ENCODE peak calls at places on chromosomes 16 and 17, in nine cellular contexts. Y, L, B, V, W, C, M, A and D are unnamed samples.

GRCh38 chr17:78933959-78934568 is 8.9 kb upstream of the TIMP2 start:
- DNase-seq in L (peak), Y (no peak), W (no peak), V (peak), M (peak), B (peak), A (peak), C (no peak), D (no peak)

GRCh38 chr17:7133424-7133823 is 18.8 kb upstream of the ASGR2 start:
- DNase-seq in M (no peak), W (peak), Y (peak), V (no peak), L (no peak), C (peak), A (no peak), B (peak), D (peak)

GRCh38 chr17:55783684-55784245 is 32.9 kb downstream of the PCTP start:
- DNase-seq in Y (no peak), C (no peak), V (no peak), W (no peak), B (peak), A (peak), L (no peak), M (peak), D (peak)

GRCh38 chr16:14050297-14051027 is 20.7 kb upstream of the MRTFB start:
- DNase-seq in C (no peak), V (no peak), Y (no peak), W (no peak), L (peak), B (no peak), M (peak), A (no peak), D (no peak)

GRCh38 chr17:60641810-60642220 is 35.8 kb upstream of the BCAS3 start:
- DNase-seq in B (peak), M (peak), W (peak), C (peak), Y (peak), A (peak), V (peak), L (peak), D (peak)

GRCh38 chr16:58535100-58535499 is 19.8 kb downstream of the SETD6 start:
- DNase-seq in B (no peak), W (no peak), L (no peak), C (no peak), A (no peak), M (no peak), Y (no peak), V (no peak), D (no peak)

GRCh38 chr17:17070931-17071330 is 28.7 kb downstream of the MPRIP start:
- DNase-seq in Y (no peak), M (no peak), L (no peak), B (no peak), A (peak), C (no peak), V (no peak), W (no peak), D (no peak)

GRCh38 chr17:58254803-58255202 is 16.4 kb downstream of the LPO start:
- DNase-seq in W (no peak), C (no peak), V (no peak), M (no peak), A (no peak), B (no peak), Y (no peak), L (peak), D (no peak)

GRCh38 chr16:65909310-65910050 is 457.0 kb upstream of the CDH5 start:
- DNase-seq in M (peak), A (no peak), Y (no peak), V (no peak), B (no peak), L (no peak), C (no peak), W (no peak), D (peak)

GRCh38 chr16:1379054-1379862 is 27.5 kb downstream of the GNPTG start:
- DNase-seq in L (peak), B (peak), M (peak), Y (peak), V (peak), C (peak), W (peak), A (peak), D (peak)

GRCh38 chr16:18983565-18984424 is at the start of gene TMC7:
- DNase-seq in A (peak), B (peak), M (peak), L (peak), V (peak), W (peak), C (peak), Y (no peak), D (peak)

GRCh38 chr17:40598928-40599627 is 33.8 kb upstream of the CCR7 start:
- DNase-seq in V (no peak), W (no peak), B (no peak), C (peak), M (peak), Y (peak), A (no peak), L (no peak), D (no peak)

GRCh38 chr16:88312732-88313131 is 70.0 kb upstream of the ZNF469 start:
- DNase-seq in C (no peak), A (no peak), V (no peak), M (no peak), L (no peak), B (no peak), Y (no peak), W (no peak), D (no peak)

GRCh38 chr17:83199500-83200201 is 120.2 kb downstream of the METRNL start:
- DNase-seq in A (no peak), V (no peak), C (no peak), L (peak), Y (no peak), W (peak), B (peak), M (no peak), D (peak)

GRCh38 chr16:67993207-67994036 is 5.9 kb downstream of the DPEP2 start:
- DNase-seq in C (peak), A (peak), B (peak), V (peak), W (peak), Y (peak), M (peak), L (peak), D (peak)

GRCh38 chr17:2023692-2024571 is 1.2 kb downstream of the RTN4RL1 start:
- DNase-seq in B (peak), C (no peak), Y (no peak), M (peak), W (no peak), V (peak), A (no peak), L (peak), D (peak)

GRCh38 chr16:88023786-88024185 is 72.6 kb downstream of the BANP start:
- DNase-seq in V (no peak), A (no peak), B (no peak), Y (no peak), L (no peak), W (no peak), M (no peak), C (no peak), D (no peak)

GRCh38 chr16:88377961-88378360 is 4.8 kb upstream of the ZNF469 start:
- DNase-seq in M (no peak), A (no peak), B (no peak), V (no peak), C (no peak), L (no peak), Y (no peak), W (no peak), D (no peak)

GRCh38 chr17:9020824-9021157 is 519 bp upstream of the NTN1 start:
- DNase-seq in V (no peak), W (no peak), B (no peak), L (no peak), Y (no peak), M (no peak), C (no peak), A (no peak), D (no peak)

GRCh38 chr16:86052926-86053325 is 154.0 kb downstream of the IRF8 start:
- DNase-seq in W (no peak), B (no peak), M (no peak), Y (no peak), C (no peak), V (no peak), L (no peak), A (no peak), D (no peak)